ENCODE peak calls at places on chromosomes 2 and 18, in six cellular contexts. One of them, this sample, is unnamed.

GRCh38 chr2:217801711-217802110 is 201.1 kb downstream of the TNS1 start:
- DNase-seq in neural crest cell: no peak
- DNase-seq in cardiac fibroblast: no peak
- DNase-seq in sigmoid colon: peak
- DNase-seq in activated T-helper 1 cell treated with anti-CD3 and anti-CD28 coated beads, Interleukin-2, amount 50 U/mL, for 16 hours: no peak
- DNase-seq in caudate nucleus: no peak
- DNase-seq in this sample: no peak

GRCh38 chr2:38653715-38654494 is 12.0 kb upstream of the GALM start:
- DNase-seq in neural crest cell: no peak
- DNase-seq in cardiac fibroblast: no peak
- DNase-seq in sigmoid colon: no peak
- DNase-seq in activated T-helper 1 cell treated with anti-CD3 and anti-CD28 coated beads, Interleukin-2, amount 50 U/mL, for 16 hours: no peak
- DNase-seq in caudate nucleus: no peak
- DNase-seq in this sample: no peak

GRCh38 chr2:73984203-73984921 is at the start of gene TET3:
- DNase-seq in neural crest cell: peak
- DNase-seq in cardiac fibroblast: no peak
- DNase-seq in sigmoid colon: peak
- DNase-seq in activated T-helper 1 cell treated with anti-CD3 and anti-CD28 coated beads, Interleukin-2, amount 50 U/mL, for 16 hours: no peak
- DNase-seq in caudate nucleus: no peak
- DNase-seq in this sample: peak

GRCh38 chr18:32469190-32469611 is 1.5 kb downstream of the GAREM1 start:
- DNase-seq in neural crest cell: no peak
- DNase-seq in cardiac fibroblast: peak
- DNase-seq in sigmoid colon: peak
- DNase-seq in activated T-helper 1 cell treated with anti-CD3 and anti-CD28 coated beads, Interleukin-2, amount 50 U/mL, for 16 hours: no peak
- DNase-seq in caudate nucleus: peak
- DNase-seq in this sample: peak

GRCh38 chr2:105595536-105595935 is 149.2 kb upstream of the NCK2 start:
- DNase-seq in neural crest cell: no peak
- DNase-seq in cardiac fibroblast: no peak
- DNase-seq in sigmoid colon: no peak
- DNase-seq in activated T-helper 1 cell treated with anti-CD3 and anti-CD28 coated beads, Interleukin-2, amount 50 U/mL, for 16 hours: no peak
- DNase-seq in caudate nucleus: no peak
- DNase-seq in this sample: no peak

GRCh38 chr2:202757339-202757738 is 114.2 kb downstream of the ICA1L start:
- DNase-seq in neural crest cell: no peak
- DNase-seq in cardiac fibroblast: no peak
- DNase-seq in sigmoid colon: no peak
- DNase-seq in activated T-helper 1 cell treated with anti-CD3 and anti-CD28 coated beads, Interleukin-2, amount 50 U/mL, for 16 hours: no peak
- DNase-seq in caudate nucleus: no peak
- DNase-seq in this sample: no peak

GRCh38 chr2:197128897-197129296 is 181.7 kb downstream of the ANKRD44 start:
- DNase-seq in neural crest cell: no peak
- DNase-seq in cardiac fibroblast: no peak
- DNase-seq in sigmoid colon: no peak
- DNase-seq in activated T-helper 1 cell treated with anti-CD3 and anti-CD28 coated beads, Interleukin-2, amount 50 U/mL, for 16 hours: no peak
- DNase-seq in caudate nucleus: no peak
- DNase-seq in this sample: no peak

GRCh38 chr2:44932079-44932478 is 9.4 kb upstream of the SIX3 start:
- DNase-seq in neural crest cell: no peak
- DNase-seq in cardiac fibroblast: no peak
- DNase-seq in sigmoid colon: peak
- DNase-seq in activated T-helper 1 cell treated with anti-CD3 and anti-CD28 coated beads, Interleukin-2, amount 50 U/mL, for 16 hours: no peak
- DNase-seq in caudate nucleus: no peak
- DNase-seq in this sample: no peak

GRCh38 chr2:139260052-139260430 is 479.9 kb upstream of the NXPH2 start:
- DNase-seq in neural crest cell: no peak
- DNase-seq in cardiac fibroblast: no peak
- DNase-seq in sigmoid colon: no peak
- DNase-seq in activated T-helper 1 cell treated with anti-CD3 and anti-CD28 coated beads, Interleukin-2, amount 50 U/mL, for 16 hours: no peak
- DNase-seq in caudate nucleus: no peak
- DNase-seq in this sample: no peak

GRCh38 chr2:23524261-23524706 is 139.3 kb downstream of the KLHL29 start:
- DNase-seq in neural crest cell: no peak
- DNase-seq in cardiac fibroblast: peak
- DNase-seq in sigmoid colon: peak
- DNase-seq in activated T-helper 1 cell treated with anti-CD3 and anti-CD28 coated beads, Interleukin-2, amount 50 U/mL, for 16 hours: no peak
- DNase-seq in caudate nucleus: no peak
- DNase-seq in this sample: no peak

GRCh38 chr18:73688851-73689659 is 458.6 kb downstream of the FBXO15 start:
- DNase-seq in neural crest cell: no peak
- DNase-seq in cardiac fibroblast: peak
- DNase-seq in sigmoid colon: no peak
- DNase-seq in activated T-helper 1 cell treated with anti-CD3 and anti-CD28 coated beads, Interleukin-2, amount 50 U/mL, for 16 hours: no peak
- DNase-seq in caudate nucleus: no peak
- DNase-seq in this sample: peak

GRCh38 chr2:172113617-172114016 is 10.9 kb upstream of the DLX2 start:
- DNase-seq in neural crest cell: no peak
- DNase-seq in cardiac fibroblast: peak
- DNase-seq in sigmoid colon: no peak
- DNase-seq in activated T-helper 1 cell treated with anti-CD3 and anti-CD28 coated beads, Interleukin-2, amount 50 U/mL, for 16 hours: no peak
- DNase-seq in caudate nucleus: no peak
- DNase-seq in this sample: peak

GRCh38 chr2:111628221-111628620 is 255.8 kb downstream of the ANAPC1 start:
- DNase-seq in neural crest cell: no peak
- DNase-seq in cardiac fibroblast: no peak
- DNase-seq in sigmoid colon: no peak
- DNase-seq in activated T-helper 1 cell treated with anti-CD3 and anti-CD28 coated beads, Interleukin-2, amount 50 U/mL, for 16 hours: no peak
- DNase-seq in caudate nucleus: no peak
- DNase-seq in this sample: no peak

GRCh38 chr2:964567-964966 is 13.9 kb downstream of the SNTG2 start:
- DNase-seq in neural crest cell: no peak
- DNase-seq in cardiac fibroblast: no peak
- DNase-seq in sigmoid colon: no peak
- DNase-seq in activated T-helper 1 cell treated with anti-CD3 and anti-CD28 coated beads, Interleukin-2, amount 50 U/mL, for 16 hours: no peak
- DNase-seq in caudate nucleus: no peak
- DNase-seq in this sample: no peak

GRCh38 chr18:47953471-47953931 is 23.0 kb upstream of the SMAD2 start:
- DNase-seq in neural crest cell: no peak
- DNase-seq in cardiac fibroblast: peak
- DNase-seq in sigmoid colon: no peak
- DNase-seq in activated T-helper 1 cell treated with anti-CD3 and anti-CD28 coated beads, Interleukin-2, amount 50 U/mL, for 16 hours: no peak
- DNase-seq in caudate nucleus: no peak
- DNase-seq in this sample: peak

GRCh38 chr2:200300650-200301314 is 5.7 kb upstream of the SPATS2L start:
- DNase-seq in neural crest cell: no peak
- DNase-seq in cardiac fibroblast: peak
- DNase-seq in sigmoid colon: no peak
- DNase-seq in activated T-helper 1 cell treated with anti-CD3 and anti-CD28 coated beads, Interleukin-2, amount 50 U/mL, for 16 hours: no peak
- DNase-seq in caudate nucleus: no peak
- DNase-seq in this sample: no peak

GRCh38 chr18:986071-986470 is 81.4 kb downstream of the ADCYAP1 start:
- DNase-seq in neural crest cell: no peak
- DNase-seq in cardiac fibroblast: no peak
- DNase-seq in sigmoid colon: no peak
- DNase-seq in activated T-helper 1 cell treated with anti-CD3 and anti-CD28 coated beads, Interleukin-2, amount 50 U/mL, for 16 hours: no peak
- DNase-seq in caudate nucleus: no peak
- DNase-seq in this sample: no peak

GRCh38 chr18:41899535-41899934 is 55.5 kb upstream of the PIK3C3 start:
- DNase-seq in neural crest cell: no peak
- DNase-seq in cardiac fibroblast: no peak
- DNase-seq in sigmoid colon: no peak
- DNase-seq in activated T-helper 1 cell treated with anti-CD3 and anti-CD28 coated beads, Interleukin-2, amount 50 U/mL, for 16 hours: no peak
- DNase-seq in caudate nucleus: no peak
- DNase-seq in this sample: no peak

GRCh38 chr2:109171444-109172334 is 42.7 kb downstream of the SH3RF3 start:
- DNase-seq in neural crest cell: no peak
- DNase-seq in cardiac fibroblast: peak
- DNase-seq in sigmoid colon: peak
- DNase-seq in activated T-helper 1 cell treated with anti-CD3 and anti-CD28 coated beads, Interleukin-2, amount 50 U/mL, for 16 hours: no peak
- DNase-seq in caudate nucleus: no peak
- DNase-seq in this sample: no peak

GRCh38 chr2:170221317-170222288 is 43.7 kb downstream of the MYO3B start:
- DNase-seq in neural crest cell: no peak
- DNase-seq in cardiac fibroblast: peak
- DNase-seq in sigmoid colon: no peak
- DNase-seq in activated T-helper 1 cell treated with anti-CD3 and anti-CD28 coated beads, Interleukin-2, amount 50 U/mL, for 16 hours: no peak
- DNase-seq in caudate nucleus: no peak
- DNase-seq in this sample: no peak

GRCh38 chr18:8701546-8702118 is 3.7 kb upstream of the MTCL1 start:
- DNase-seq in neural crest cell: no peak
- DNase-seq in cardiac fibroblast: peak
- DNase-seq in sigmoid colon: peak
- DNase-seq in activated T-helper 1 cell treated with anti-CD3 and anti-CD28 coated beads, Interleukin-2, amount 50 U/mL, for 16 hours: no peak
- DNase-seq in caudate nucleus: no peak
- DNase-seq in this sample: no peak

GRCh38 chr2:94986392-94986963 is 39.0 kb upstream of the MAL start:
- DNase-seq in neural crest cell: peak
- DNase-seq in cardiac fibroblast: peak
- DNase-seq in sigmoid colon: no peak
- DNase-seq in activated T-helper 1 cell treated with anti-CD3 and anti-CD28 coated beads, Interleukin-2, amount 50 U/mL, for 16 hours: no peak
- DNase-seq in caudate nucleus: peak
- DNase-seq in this sample: peak

GRCh38 chr2:763766-764525 is 86.7 kb upstream of the TMEM18 start:
- DNase-seq in neural crest cell: no peak
- DNase-seq in cardiac fibroblast: no peak
- DNase-seq in sigmoid colon: no peak
- DNase-seq in activated T-helper 1 cell treated with anti-CD3 and anti-CD28 coated beads, Interleukin-2, amount 50 U/mL, for 16 hours: no peak
- DNase-seq in caudate nucleus: no peak
- DNase-seq in this sample: no peak

GRCh38 chr2:73301636-73302035 is 8.3 kb upstream of the EGR4 start:
- DNase-seq in neural crest cell: no peak
- DNase-seq in cardiac fibroblast: no peak
- DNase-seq in sigmoid colon: no peak
- DNase-seq in activated T-helper 1 cell treated with anti-CD3 and anti-CD28 coated beads, Interleukin-2, amount 50 U/mL, for 16 hours: no peak
- DNase-seq in caudate nucleus: no peak
- DNase-seq in this sample: no peak

GRCh38 chr2:118539290-118539689 is 308.2 kb downstream of the EN1 start:
- DNase-seq in neural crest cell: no peak
- DNase-seq in cardiac fibroblast: peak
- DNase-seq in sigmoid colon: no peak
- DNase-seq in activated T-helper 1 cell treated with anti-CD3 and anti-CD28 coated beads, Interleukin-2, amount 50 U/mL, for 16 hours: no peak
- DNase-seq in caudate nucleus: no peak
- DNase-seq in this sample: peak

GRCh38 chr2:231332388-231332787 is 63.1 kb upstream of the B3GNT7 start:
- DNase-seq in neural crest cell: no peak
- DNase-seq in cardiac fibroblast: no peak
- DNase-seq in sigmoid colon: no peak
- DNase-seq in activated T-helper 1 cell treated with anti-CD3 and anti-CD28 coated beads, Interleukin-2, amount 50 U/mL, for 16 hours: no peak
- DNase-seq in caudate nucleus: no peak
- DNase-seq in this sample: no peak

GRCh38 chr2:111167238-111168162 is 46.8 kb downstream of the BCL2L11 start:
- DNase-seq in neural crest cell: no peak
- DNase-seq in cardiac fibroblast: no peak
- DNase-seq in sigmoid colon: no peak
- DNase-seq in activated T-helper 1 cell treated with anti-CD3 and anti-CD28 coated beads, Interleukin-2, amount 50 U/mL, for 16 hours: no peak
- DNase-seq in caudate nucleus: no peak
- DNase-seq in this sample: no peak

GRCh38 chr2:26245231-26245732 is 543 bp downstream of the HADHB start:
- DNase-seq in neural crest cell: peak
- DNase-seq in cardiac fibroblast: peak
- DNase-seq in sigmoid colon: peak
- DNase-seq in activated T-helper 1 cell treated with anti-CD3 and anti-CD28 coated beads, Interleukin-2, amount 50 U/mL, for 16 hours: peak
- DNase-seq in caudate nucleus: no peak
- DNase-seq in this sample: peak

GRCh38 chr2:120825370-120826259 is 89.9 kb downstream of the GLI2 start:
- DNase-seq in neural crest cell: no peak
- DNase-seq in cardiac fibroblast: peak
- DNase-seq in sigmoid colon: peak
- DNase-seq in activated T-helper 1 cell treated with anti-CD3 and anti-CD28 coated beads, Interleukin-2, amount 50 U/mL, for 16 hours: no peak
- DNase-seq in caudate nucleus: peak
- DNase-seq in this sample: no peak

GRCh38 chr2:23692263-23692662 is 234.7 kb downstream of the ATAD2B start:
- DNase-seq in neural crest cell: no peak
- DNase-seq in cardiac fibroblast: no peak
- DNase-seq in sigmoid colon: peak
- DNase-seq in activated T-helper 1 cell treated with anti-CD3 and anti-CD28 coated beads, Interleukin-2, amount 50 U/mL, for 16 hours: no peak
- DNase-seq in caudate nucleus: no peak
- DNase-seq in this sample: no peak

GRCh38 chr2:67295406-67295805 is 101.7 kb upstream of the ETAA1 start:
- DNase-seq in neural crest cell: no peak
- DNase-seq in cardiac fibroblast: no peak
- DNase-seq in sigmoid colon: no peak
- DNase-seq in activated T-helper 1 cell treated with anti-CD3 and anti-CD28 coated beads, Interleukin-2, amount 50 U/mL, for 16 hours: no peak
- DNase-seq in caudate nucleus: no peak
- DNase-seq in this sample: no peak

GRCh38 chr18:13216732-13217465 is 1.7 kb upstream of the LDLRAD4 start:
- DNase-seq in neural crest cell: peak
- DNase-seq in cardiac fibroblast: no peak
- DNase-seq in sigmoid colon: peak
- DNase-seq in activated T-helper 1 cell treated with anti-CD3 and anti-CD28 coated beads, Interleukin-2, amount 50 U/mL, for 16 hours: no peak
- DNase-seq in caudate nucleus: peak
- DNase-seq in this sample: no peak

GRCh38 chr2:8059255-8059654 is 622.6 kb upstream of the ID2 start:
- DNase-seq in neural crest cell: no peak
- DNase-seq in cardiac fibroblast: no peak
- DNase-seq in sigmoid colon: no peak
- DNase-seq in activated T-helper 1 cell treated with anti-CD3 and anti-CD28 coated beads, Interleukin-2, amount 50 U/mL, for 16 hours: no peak
- DNase-seq in caudate nucleus: no peak
- DNase-seq in this sample: no peak

GRCh38 chr2:176137249-176137573 is 7.7 kb downstream of the HOXD8 start:
- DNase-seq in neural crest cell: no peak
- DNase-seq in cardiac fibroblast: no peak
- DNase-seq in sigmoid colon: no peak
- DNase-seq in activated T-helper 1 cell treated with anti-CD3 and anti-CD28 coated beads, Interleukin-2, amount 50 U/mL, for 16 hours: no peak
- DNase-seq in caudate nucleus: no peak
- DNase-seq in this sample: no peak

GRCh38 chr2:47043142-47043890 is 111.8 kb downstream of the STPG4 start:
- DNase-seq in neural crest cell: no peak
- DNase-seq in cardiac fibroblast: peak
- DNase-seq in sigmoid colon: peak
- DNase-seq in activated T-helper 1 cell treated with anti-CD3 and anti-CD28 coated beads, Interleukin-2, amount 50 U/mL, for 16 hours: no peak
- DNase-seq in caudate nucleus: no peak
- DNase-seq in this sample: no peak

This sample was measured in NAMALWA.